ENCODE peak calls at places on chromosomes 12 and 14, in ten cellular contexts. One of them, this sample, is unnamed.

GRCh38 chr14:105533391-105533790 is 7.0 kb downstream of the TMEM121 start:
- DNase-seq in KBM-7: no peak
- DNase-seq in fibroblast of mammary gland: no peak
- DNase-seq in psoas muscle: no peak
- DNase-seq in ecto neural progenitor cell: no peak
- DNase-seq in epithelial cell of esophagus: no peak
- DNase-seq in pancreas: no peak
- DNase-seq in non-pigmented ciliary epithelial cell: no peak
- DNase-seq in smooth muscle cell of the brain vasculature: no peak
- DNase-seq in EL: no peak
- DNase-seq in this sample: no peak

GRCh38 chr14:32004300-32004699 is 72.8 kb upstream of the ARHGAP5 start:
- DNase-seq in pancreas: no peak
- DNase-seq in fibroblast of mammary gland: peak
- DNase-seq in psoas muscle: no peak
- DNase-seq in ecto neural progenitor cell: no peak
- DNase-seq in EL: peak
- DNase-seq in non-pigmented ciliary epithelial cell: no peak
- DNase-seq in smooth muscle cell of the brain vasculature: no peak
- DNase-seq in KBM-7: no peak
- DNase-seq in epithelial cell of esophagus: peak
- DNase-seq in this sample: no peak

GRCh38 chr12:50042693-50043092 is 14.7 kb upstream of the ASIC1 start:
- DNase-seq in psoas muscle: no peak
- DNase-seq in epithelial cell of esophagus: no peak
- DNase-seq in EL: no peak
- DNase-seq in smooth muscle cell of the brain vasculature: no peak
- DNase-seq in non-pigmented ciliary epithelial cell: no peak
- DNase-seq in fibroblast of mammary gland: no peak
- DNase-seq in ecto neural progenitor cell: no peak
- DNase-seq in pancreas: no peak
- DNase-seq in KBM-7: no peak
- DNase-seq in this sample: no peak

GRCh38 chr14:37594916-37595808 is at the start of the genes FOXA1 and TTC6:
- DNase-seq in fibroblast of mammary gland: peak
- DNase-seq in ecto neural progenitor cell: peak
- DNase-seq in pancreas: peak
- DNase-seq in non-pigmented ciliary epithelial cell: no peak
- DNase-seq in psoas muscle: no peak
- DNase-seq in EL: peak
- DNase-seq in KBM-7: peak
- DNase-seq in smooth muscle cell of the brain vasculature: no peak
- DNase-seq in epithelial cell of esophagus: peak
- DNase-seq in this sample: peak

GRCh38 chr12:14854586-14855163 is 11.3 kb upstream of the ART4 start:
- DNase-seq in EL: peak
- DNase-seq in non-pigmented ciliary epithelial cell: no peak
- DNase-seq in KBM-7: no peak
- DNase-seq in epithelial cell of esophagus: no peak
- DNase-seq in pancreas: no peak
- DNase-seq in psoas muscle: no peak
- DNase-seq in ecto neural progenitor cell: no peak
- DNase-seq in smooth muscle cell of the brain vasculature: no peak
- DNase-seq in fibroblast of mammary gland: peak
- DNase-seq in this sample: no peak

GRCh38 chr12:57386187-57386720 is 44.6 kb downstream of the R3HDM2 start:
- DNase-seq in psoas muscle: no peak
- DNase-seq in fibroblast of mammary gland: no peak
- DNase-seq in KBM-7: no peak
- DNase-seq in EL: no peak
- DNase-seq in ecto neural progenitor cell: peak
- DNase-seq in smooth muscle cell of the brain vasculature: no peak
- DNase-seq in epithelial cell of esophagus: no peak
- DNase-seq in non-pigmented ciliary epithelial cell: no peak
- DNase-seq in pancreas: no peak
- DNase-seq in this sample: no peak

GRCh38 chr14:75720828-75721227 is 59.8 kb downstream of the TTLL5 start:
- DNase-seq in ecto neural progenitor cell: no peak
- DNase-seq in pancreas: peak
- DNase-seq in KBM-7: no peak
- DNase-seq in epithelial cell of esophagus: no peak
- DNase-seq in smooth muscle cell of the brain vasculature: no peak
- DNase-seq in fibroblast of mammary gland: peak
- DNase-seq in psoas muscle: peak
- DNase-seq in non-pigmented ciliary epithelial cell: no peak
- DNase-seq in EL: peak
- DNase-seq in this sample: peak

GRCh38 chr14:53780156-53780555 is 176.5 kb downstream of the BMP4 start:
- DNase-seq in smooth muscle cell of the brain vasculature: no peak
- DNase-seq in epithelial cell of esophagus: no peak
- DNase-seq in pancreas: no peak
- DNase-seq in ecto neural progenitor cell: no peak
- DNase-seq in KBM-7: no peak
- DNase-seq in fibroblast of mammary gland: no peak
- DNase-seq in psoas muscle: no peak
- DNase-seq in EL: no peak
- DNase-seq in non-pigmented ciliary epithelial cell: no peak
- DNase-seq in this sample: no peak

GRCh38 chr14:103109789-103110415 is 13.4 kb upstream of the TNFAIP2 start:
- DNase-seq in ecto neural progenitor cell: no peak
- DNase-seq in EL: peak
- DNase-seq in non-pigmented ciliary epithelial cell: peak
- DNase-seq in epithelial cell of esophagus: no peak
- DNase-seq in fibroblast of mammary gland: peak
- DNase-seq in psoas muscle: peak
- DNase-seq in smooth muscle cell of the brain vasculature: peak
- DNase-seq in pancreas: peak
- DNase-seq in KBM-7: no peak
- DNase-seq in this sample: peak

GRCh38 chr14:20262642-20263128 is 23.6 kb downstream of the OR11H4 start:
- DNase-seq in pancreas: no peak
- DNase-seq in fibroblast of mammary gland: peak
- DNase-seq in EL: peak
- DNase-seq in KBM-7: no peak
- DNase-seq in smooth muscle cell of the brain vasculature: no peak
- DNase-seq in ecto neural progenitor cell: no peak
- DNase-seq in psoas muscle: no peak
- DNase-seq in non-pigmented ciliary epithelial cell: peak
- DNase-seq in epithelial cell of esophagus: peak
- DNase-seq in this sample: peak

GRCh38 chr14:61524211-61524806 is 171.0 kb upstream of the HIF1A start:
- DNase-seq in fibroblast of mammary gland: peak
- DNase-seq in EL: peak
- DNase-seq in non-pigmented ciliary epithelial cell: no peak
- DNase-seq in epithelial cell of esophagus: peak
- DNase-seq in pancreas: peak
- DNase-seq in smooth muscle cell of the brain vasculature: no peak
- DNase-seq in ecto neural progenitor cell: no peak
- DNase-seq in KBM-7: no peak
- DNase-seq in psoas muscle: no peak
- DNase-seq in this sample: peak

GRCh38 chr14:34203271-34203722 is 252.4 kb upstream of the EGLN3 start:
- DNase-seq in EL: no peak
- DNase-seq in pancreas: no peak
- DNase-seq in ecto neural progenitor cell: no peak
- DNase-seq in KBM-7: peak
- DNase-seq in psoas muscle: no peak
- DNase-seq in epithelial cell of esophagus: peak
- DNase-seq in non-pigmented ciliary epithelial cell: no peak
- DNase-seq in fibroblast of mammary gland: peak
- DNase-seq in smooth muscle cell of the brain vasculature: no peak
- DNase-seq in this sample: no peak

GRCh38 chr12:94889512-94890210 is 113.8 kb downstream of the NDUFA12 start:
- DNase-seq in EL: no peak
- DNase-seq in smooth muscle cell of the brain vasculature: no peak
- DNase-seq in ecto neural progenitor cell: no peak
- DNase-seq in pancreas: no peak
- DNase-seq in epithelial cell of esophagus: no peak
- DNase-seq in psoas muscle: no peak
- DNase-seq in fibroblast of mammary gland: no peak
- DNase-seq in KBM-7: no peak
- DNase-seq in non-pigmented ciliary epithelial cell: no peak
- DNase-seq in this sample: no peak

GRCh38 chr12:25958254-25959068 is at the start of gene RASSF8:
- DNase-seq in ecto neural progenitor cell: peak
- DNase-seq in fibroblast of mammary gland: peak
- DNase-seq in pancreas: peak
- DNase-seq in smooth muscle cell of the brain vasculature: no peak
- DNase-seq in epithelial cell of esophagus: peak
- DNase-seq in non-pigmented ciliary epithelial cell: no peak
- DNase-seq in EL: peak
- DNase-seq in psoas muscle: peak
- DNase-seq in KBM-7: peak
- DNase-seq in this sample: peak

GRCh38 chr12:108801736-108802665 is 55.4 kb downstream of the SSH1 start:
- DNase-seq in psoas muscle: peak
- DNase-seq in non-pigmented ciliary epithelial cell: no peak
- DNase-seq in fibroblast of mammary gland: peak
- DNase-seq in epithelial cell of esophagus: no peak
- DNase-seq in EL: peak
- DNase-seq in KBM-7: no peak
- DNase-seq in pancreas: no peak
- DNase-seq in ecto neural progenitor cell: peak
- DNase-seq in smooth muscle cell of the brain vasculature: peak
- DNase-seq in this sample: peak

GRCh38 chr12:94603434-94604068 is 46.8 kb downstream of the TMCC3 start:
- DNase-seq in pancreas: peak
- DNase-seq in KBM-7: peak
- DNase-seq in ecto neural progenitor cell: no peak
- DNase-seq in EL: no peak
- DNase-seq in epithelial cell of esophagus: peak
- DNase-seq in smooth muscle cell of the brain vasculature: no peak
- DNase-seq in fibroblast of mammary gland: no peak
- DNase-seq in psoas muscle: no peak
- DNase-seq in non-pigmented ciliary epithelial cell: no peak
- DNase-seq in this sample: peak

GRCh38 chr14:81401420-81402122 is 1.4 kb upstream of the STON2 start:
- DNase-seq in smooth muscle cell of the brain vasculature: no peak
- DNase-seq in epithelial cell of esophagus: peak
- DNase-seq in EL: peak
- DNase-seq in psoas muscle: no peak
- DNase-seq in non-pigmented ciliary epithelial cell: peak
- DNase-seq in ecto neural progenitor cell: no peak
- DNase-seq in fibroblast of mammary gland: peak
- DNase-seq in pancreas: no peak
- DNase-seq in KBM-7: peak
- DNase-seq in this sample: no peak

GRCh38 chr12:38890102-38890501 is 15.3 kb downstream of the CPNE8 start:
- DNase-seq in psoas muscle: no peak
- DNase-seq in ecto neural progenitor cell: no peak
- DNase-seq in KBM-7: peak
- DNase-seq in fibroblast of mammary gland: peak
- DNase-seq in epithelial cell of esophagus: peak
- DNase-seq in non-pigmented ciliary epithelial cell: no peak
- DNase-seq in smooth muscle cell of the brain vasculature: no peak
- DNase-seq in EL: no peak
- DNase-seq in pancreas: no peak
- DNase-seq in this sample: no peak

GRCh38 chr12:47088021-47088944 is 8.5 kb upstream of the AMIGO2 start:
- DNase-seq in pancreas: no peak
- DNase-seq in epithelial cell of esophagus: peak
- DNase-seq in fibroblast of mammary gland: no peak
- DNase-seq in KBM-7: no peak
- DNase-seq in smooth muscle cell of the brain vasculature: no peak
- DNase-seq in non-pigmented ciliary epithelial cell: no peak
- DNase-seq in EL: peak
- DNase-seq in ecto neural progenitor cell: no peak
- DNase-seq in psoas muscle: no peak
- DNase-seq in this sample: no peak

GRCh38 chr12:3222306-3222705 is 145.1 kb downstream of the TSPAN9 start:
- DNase-seq in EL: no peak
- DNase-seq in ecto neural progenitor cell: no peak
- DNase-seq in smooth muscle cell of the brain vasculature: no peak
- DNase-seq in psoas muscle: no peak
- DNase-seq in epithelial cell of esophagus: no peak
- DNase-seq in fibroblast of mammary gland: no peak
- DNase-seq in non-pigmented ciliary epithelial cell: no peak
- DNase-seq in pancreas: no peak
- DNase-seq in KBM-7: no peak
- DNase-seq in this sample: no peak

GRCh38 chr14:104337381-104337780 is 199.0 kb downstream of the KIF26A start:
- DNase-seq in fibroblast of mammary gland: no peak
- DNase-seq in psoas muscle: no peak
- DNase-seq in KBM-7: no peak
- DNase-seq in pancreas: no peak
- DNase-seq in smooth muscle cell of the brain vasculature: no peak
- DNase-seq in epithelial cell of esophagus: no peak
- DNase-seq in ecto neural progenitor cell: no peak
- DNase-seq in EL: no peak
- DNase-seq in non-pigmented ciliary epithelial cell: no peak
- DNase-seq in this sample: no peak

GRCh38 chr14:72849222-72849621 is 44.7 kb downstream of the DPF3 start:
- DNase-seq in epithelial cell of esophagus: no peak
- DNase-seq in ecto neural progenitor cell: no peak
- DNase-seq in smooth muscle cell of the brain vasculature: no peak
- DNase-seq in psoas muscle: no peak
- DNase-seq in pancreas: no peak
- DNase-seq in EL: no peak
- DNase-seq in fibroblast of mammary gland: no peak
- DNase-seq in non-pigmented ciliary epithelial cell: no peak
- DNase-seq in KBM-7: no peak
- DNase-seq in this sample: no peak

GRCh38 chr14:26966942-26967341 is 369.1 kb upstream of the NOVA1 start:
- DNase-seq in ecto neural progenitor cell: no peak
- DNase-seq in fibroblast of mammary gland: peak
- DNase-seq in non-pigmented ciliary epithelial cell: no peak
- DNase-seq in epithelial cell of esophagus: peak
- DNase-seq in psoas muscle: no peak
- DNase-seq in KBM-7: no peak
- DNase-seq in pancreas: no peak
- DNase-seq in smooth muscle cell of the brain vasculature: no peak
- DNase-seq in EL: no peak
- DNase-seq in this sample: no peak

GRCh38 chr12:2390850-2391390 is 338.1 kb downstream of the CACNA1C start:
- DNase-seq in epithelial cell of esophagus: no peak
- DNase-seq in KBM-7: no peak
- DNase-seq in pancreas: no peak
- DNase-seq in smooth muscle cell of the brain vasculature: no peak
- DNase-seq in EL: no peak
- DNase-seq in psoas muscle: no peak
- DNase-seq in fibroblast of mammary gland: no peak
- DNase-seq in non-pigmented ciliary epithelial cell: no peak
- DNase-seq in ecto neural progenitor cell: no peak
- DNase-seq in this sample: no peak

GRCh38 chr12:114916124-114916523 is 232.1 kb upstream of the TBX3 start:
- DNase-seq in epithelial cell of esophagus: no peak
- DNase-seq in psoas muscle: no peak
- DNase-seq in ecto neural progenitor cell: no peak
- DNase-seq in non-pigmented ciliary epithelial cell: no peak
- DNase-seq in KBM-7: no peak
- DNase-seq in EL: peak
- DNase-seq in fibroblast of mammary gland: peak
- DNase-seq in smooth muscle cell of the brain vasculature: no peak
- DNase-seq in pancreas: no peak
- DNase-seq in this sample: peak

GRCh38 chr14:42141328-42141727 is 534.7 kb downstream of the LRFN5 start:
- DNase-seq in ecto neural progenitor cell: no peak
- DNase-seq in smooth muscle cell of the brain vasculature: no peak
- DNase-seq in epithelial cell of esophagus: peak
- DNase-seq in fibroblast of mammary gland: peak
- DNase-seq in EL: no peak
- DNase-seq in non-pigmented ciliary epithelial cell: no peak
- DNase-seq in psoas muscle: no peak
- DNase-seq in pancreas: no peak
- DNase-seq in KBM-7: no peak
- DNase-seq in this sample: no peak

GRCh38 chr14:90587918-90588317 is 191.1 kb downstream of the CALM1 start:
- DNase-seq in ecto neural progenitor cell: no peak
- DNase-seq in EL: no peak
- DNase-seq in epithelial cell of esophagus: no peak
- DNase-seq in pancreas: no peak
- DNase-seq in smooth muscle cell of the brain vasculature: no peak
- DNase-seq in KBM-7: no peak
- DNase-seq in fibroblast of mammary gland: no peak
- DNase-seq in psoas muscle: peak
- DNase-seq in non-pigmented ciliary epithelial cell: no peak
- DNase-seq in this sample: no peak

GRCh38 chr12:34396006-34396860 is 373.9 kb downstream of the ALG10 start:
- DNase-seq in non-pigmented ciliary epithelial cell: no peak
- DNase-seq in KBM-7: no peak
- DNase-seq in EL: no peak
- DNase-seq in ecto neural progenitor cell: peak
- DNase-seq in smooth muscle cell of the brain vasculature: no peak
- DNase-seq in epithelial cell of esophagus: no peak
- DNase-seq in fibroblast of mammary gland: no peak
- DNase-seq in pancreas: no peak
- DNase-seq in psoas muscle: peak
- DNase-seq in this sample: no peak